ENCODE peak calls at places on chromosomes 4 and X, in eight cellular contexts. C, I, E, O, L, X, H and D are unnamed samples.

GRCh38 chrX:48975541-48975940 is 3.9 kb upstream of the KCND1 start:
- DNase-seq in X (no peak), C (no peak), I (no peak), O (no peak), E (no peak), L (no peak), H (no peak), D (no peak)

GRCh38 chrX:101813200-101813599 is 118.6 kb downstream of the ZMAT1 start:
- DNase-seq in C (no peak), I (no peak), X (no peak), O (no peak), H (no peak), E (no peak), L (no peak), D (no peak)

GRCh38 chr4:169064281-169064680 is 54.2 kb upstream of the CBR4 start:
- DNase-seq in C (no peak), I (no peak), O (no peak), E (no peak), H (peak), X (no peak), L (no peak), D (no peak)

GRCh38 chr4:1246111-1246881 is 2.6 kb downstream of the CTBP1 start:
- DNase-seq in L (no peak), O (peak), E (peak), H (no peak), C (peak), X (no peak), I (no peak), D (peak)

GRCh38 chr4:94452476-94453300 is 946 bp downstream of the PDLIM5 start:
- DNase-seq in X (peak), I (peak), O (peak), C (peak), E (peak), H (peak), L (no peak), D (peak)

GRCh38 chr4:20253799-20254409 is 2.2 kb downstream of the SLIT2 start:
- DNase-seq in E (no peak), L (no peak), O (peak), C (peak), H (no peak), X (no peak), I (peak), D (peak)

GRCh38 chr4:5885733-5886132 is 7.2 kb downstream of the CRMP1 start:
- DNase-seq in L (no peak), C (no peak), X (no peak), E (no peak), I (no peak), H (no peak), O (no peak), D (no peak)

GRCh38 chr4:25879991-25880641 is 17.3 kb upstream of the SEL1L3 start:
- DNase-seq in H (peak), I (no peak), E (no peak), L (no peak), X (no peak), O (no peak), C (no peak), D (no peak)

GRCh38 chr4:176660561-176660960 is 132.2 kb downstream of the VEGFC start:
- DNase-seq in I (no peak), H (no peak), L (no peak), O (no peak), C (no peak), E (peak), X (no peak), D (no peak)

GRCh38 chr4:26632916-26633315 is 49.0 kb downstream of the TBC1D19 start:
- DNase-seq in H (no peak), O (no peak), L (no peak), X (peak), E (no peak), C (no peak), I (no peak), D (no peak)

GRCh38 chr4:20464381-20464780 is 212.7 kb downstream of the SLIT2 start:
- DNase-seq in L (no peak), E (no peak), C (no peak), O (no peak), I (no peak), H (peak), X (no peak), D (peak)

GRCh38 chr4:15568814-15569213 is 86.3 kb downstream of the FBXL5 start:
- DNase-seq in O (no peak), I (no peak), C (no peak), E (no peak), X (no peak), H (no peak), L (no peak), D (no peak)

GRCh38 chrX:120743266-120743665 is 113.4 kb upstream of the C1GALT1C1 start:
- DNase-seq in E (no peak), L (no peak), O (no peak), X (no peak), H (no peak), I (no peak), C (no peak), D (no peak)

GRCh38 chr4:116055857-116056827 is 942.7 kb upstream of the NDST4 start:
- DNase-seq in L (no peak), C (no peak), H (peak), E (no peak), X (no peak), O (no peak), I (no peak), D (no peak)

GRCh38 chr4:123250843-123251242 is 145.8 kb upstream of the SPRY1 start:
- DNase-seq in X (no peak), C (no peak), E (no peak), O (no peak), H (peak), L (no peak), I (no peak), D (no peak)

GRCh38 chr4:143338313-143338712 is 1.6 kb downstream of the GAB1 start:
- DNase-seq in I (no peak), L (no peak), H (no peak), C (no peak), X (no peak), O (no peak), E (no peak), D (no peak)